ENCODE peak calls at places on chromosomes 16 and 17, in ten cellular contexts. T is ovary; L is stimulated activated CD4-positive, alpha-beta T cell treated with anti-CD3 and anti-CD28 coated beads, Interleukin-12 subunit alpha, Interleukin-12 subunit beta, amount 100 ng/mL, for 4 hours; M is T-helper 1 cell; K is stimulated activated naive B cell treated with anti-CD40 and anti-IgM and Interleukin-4, amounts not matched to agents 10 μg/mL and 1 μg/mL and 100 μg/mL, for 72 hours; H is AG09319; Y is caudate nucleus; C is BJ; F is activated T-helper 1 cell treated with anti-CD3 and anti-CD28 coated beads, Interleukin-12 subunit alpha, Interleukin-12 subunit beta, Interleukin-2, Interleukin-4 antibody, amounts not matched to agents 30 ng/mL and 10 ng/mL and 1 ng/mL, durations not matched to agents 14 hours and 24 hours and 36 hours; J is activated CD4-positive, CD25-positive, alpha-beta regulatory T cell treated with anti-CD3 and anti-CD28 coated beads, Interleukin-2, amount 50 U/mL, for 16 hours. B is an unnamed sample.

GRCh38 chr17:82216301-82217119 is 3.9 kb upstream of the CCDC57 start:
- DNase-seq in T (no peak), J (no peak), C (no peak), H (peak), Y (peak), K (peak), M (no peak), F (peak), L (no peak), B (peak)

GRCh38 chr16:1614226-1615102 is 2.3 kb downstream of the CRAMP1 start:
- DNase-seq in F (no peak), L (peak), Y (no peak), C (no peak), M (peak), K (peak), J (no peak), T (peak), H (peak), B (no peak)

GRCh38 chr17:45341389-45342158 is 24.8 kb upstream of the MAP3K14 start:
- DNase-seq in Y (no peak), F (no peak), H (peak), C (peak), T (peak), L (no peak), M (no peak), J (no peak), K (no peak), B (no peak)

GRCh38 chr16:62478903-62479458 is 442.7 kb upstream of the CDH8 start:
- DNase-seq in Y (no peak), T (no peak), J (no peak), L (no peak), C (no peak), M (no peak), H (no peak), K (no peak), F (no peak), B (no peak)

GRCh38 chr16:49644143-49644460 is 211.8 kb downstream of the ZNF423 start:
- DNase-seq in H (no peak), T (no peak), K (no peak), J (no peak), M (no peak), L (no peak), F (no peak), Y (no peak), C (no peak), B (no peak)

GRCh38 chr17:979539-980405 is at the start of gene NXN:
- DNase-seq in L (peak), J (peak), T (peak), M (peak), K (peak), F (peak), H (no peak), Y (peak), C (no peak), B (peak)

GRCh38 chr16:23334421-23334853 is 32.3 kb downstream of the SCNN1B start:
- DNase-seq in J (no peak), T (no peak), K (no peak), H (no peak), Y (no peak), C (no peak), L (no peak), F (no peak), M (no peak), B (no peak)

GRCh38 chr17:4998027-4998665 is 396 bp downstream of the KIF1C start:
- DNase-seq in L (no peak), M (no peak), H (no peak), F (no peak), J (no peak), Y (no peak), K (no peak), C (no peak), T (peak), B (no peak)

GRCh38 chr17:40915199-40915661 is 22.2 kb downstream of the KRT23 start:
- DNase-seq in L (no peak), Y (no peak), H (peak), J (no peak), T (no peak), M (no peak), C (peak), K (no peak), F (no peak), B (no peak)

GRCh38 chr17:70767102-70767701 is 597.9 kb downstream of the KCNJ2 start:
- DNase-seq in Y (no peak), C (no peak), J (no peak), H (no peak), M (no peak), L (no peak), T (no peak), F (no peak), K (no peak), B (no peak)

GRCh38 chr16:66150691-66151090 is 215.8 kb upstream of the CDH5 start:
- DNase-seq in Y (no peak), J (no peak), H (no peak), F (no peak), M (no peak), L (no peak), T (no peak), K (no peak), C (no peak), B (no peak)